ENCODE peak calls at places on chromosome 17, in five cellular contexts. M, G, V, W and I are unnamed samples.
A peak's percentile ranks its signal among the peaks of the same experiment; 100 is the strongest.

GRCh38 chr17:8022358-8023038 is 16.4 kb upstream of the ALOX15B start:
- DNase-seq in M (no peak), V (no peak), G (no peak), W (no peak), I (no peak)

GRCh38 chr17:81033535-81034167 is 1.3 kb upstream of the BAIAP2 start:
- DNase-seq in G (no peak), V (no peak), M (no peak), W (peak; percentile 44), I (no peak)

GRCh38 chr17:9470171-9470570 is 105.4 kb downstream of the STX8 start:
- DNase-seq in G (no peak), M (no peak), W (no peak), V (peak; percentile 25), I (no peak)

GRCh38 chr17:14329900-14330491 is 29.1 kb downstream of the HS3ST3B1 start:
- DNase-seq in G (no peak), W (no peak), V (no peak), M (no peak), I (no peak)

GRCh38 chr17:79090503-79091372 is 16.1 kb downstream of the ENGASE start:
- DNase-seq in V (no peak), W (peak; percentile 28), G (no peak), M (peak; percentile 59), I (no peak)

GRCh38 chr17:81157848-81158687 is 7.2 kb upstream of the PVALEF start:
- DNase-seq in G (no peak), M (no peak), W (no peak), V (no peak), I (no peak)

GRCh38 chr17:32523827-32524552 is 37.2 kb downstream of the CDK5R1 start:
- DNase-seq in V (peak; percentile 97), W (no peak), M (no peak), G (no peak), I (no peak)

GRCh38 chr17:74749262-74750038 is 1.0 kb downstream of the NHERF1 start:
- DNase-seq in M (no peak), W (no peak), G (no peak), V (no peak), I (no peak)

GRCh38 chr17:17567631-17568030 is 23.9 kb downstream of the PEMT start:
- DNase-seq in M (no peak), G (no peak), V (no peak), W (no peak), I (no peak)

GRCh38 chr17:45742251-45742650 is 41.9 kb upstream of the CRHR1 start:
- DNase-seq in M (no peak), G (no peak), V (no peak), W (no peak), I (no peak)

GRCh38 chr17:82400206-82400605 is 17.9 kb upstream of the HEXD start:
- DNase-seq in V (no peak), G (no peak), M (no peak), W (no peak), I (no peak)

GRCh38 chr17:11598274-11599221 is at the start of gene DNAH9:
- DNase-seq in V (no peak), G (peak; percentile 78), W (peak; percentile 66), M (peak; percentile 89), I (peak; percentile 62)

GRCh38 chr17:73261952-73262675 is 434 bp upstream of the CPSF4L start:
- DNase-seq in V (no peak), M (no peak), W (peak; percentile 93), G (peak; percentile 19), I (no peak)

GRCh38 chr17:74453665-74454196 is 12.7 kb upstream of the CD300A start:
- DNase-seq in W (no peak), G (no peak), M (peak; percentile 99), V (no peak), I (peak; percentile 77)

GRCh38 chr17:36509272-36509985 is 22.9 kb downstream of the ZNHIT3 start:
- DNase-seq in G (no peak), W (no peak), M (no peak), V (no peak), I (no peak)

GRCh38 chr17:55705847-55706246 is 16.8 kb downstream of the TMEM100 start:
- DNase-seq in M (no peak), W (peak; percentile 15), V (peak; percentile 15), G (no peak), I (peak; percentile 16)

GRCh38 chr17:13306310-13306962 is 288.6 kb upstream of the ELAC2 start:
- DNase-seq in M (peak; percentile 24), W (peak; percentile 69), V (no peak), G (peak; percentile 41), I (peak; percentile 81)

GRCh38 chr17:17126131-17127110 is 79.7 kb downstream of the PLD6 start:
- DNase-seq in G (no peak), M (no peak), W (no peak), V (no peak), I (no peak)

GRCh38 chr17:6413073-6413472 is 21.8 kb downstream of the AIPL1 start:
- DNase-seq in G (no peak), M (peak; percentile 11), V (no peak), W (peak; percentile 40), I (peak; percentile 65)

GRCh38 chr17:57050303-57050702 is 34.7 kb upstream of the AKAP1 start:
- DNase-seq in G (no peak), W (no peak), M (peak; percentile 28), V (no peak), I (no peak)

GRCh38 chr17:57044976-57045867 is 39.8 kb upstream of the AKAP1 start:
- DNase-seq in W (no peak), G (no peak), V (no peak), M (no peak), I (no peak)

GRCh38 chr17:57051886-57052342 is 33.1 kb upstream of the AKAP1 start:
- DNase-seq in G (no peak), W (no peak), V (no peak), M (no peak), I (no peak)

GRCh38 chr17:57045868-57046671 is 39.0 kb upstream of the AKAP1 start:
- DNase-seq in M (no peak), W (no peak), V (no peak), G (no peak), I (no peak)

GRCh38 chr17:57048096-57048495 is 37.0 kb upstream of the AKAP1 start:
- DNase-seq in V (no peak), G (no peak), W (no peak), M (no peak), I (no peak)
- TF ChIP-seq CEBPB in V (no peak), G (no peak), W (no peak), M (no peak), I (no peak)

GRCh38 chr17:48633266-48633816 is 7.2 kb upstream of the HOXB9 start:
- DNase-seq in V (no peak), G (no peak), W (no peak), M (no peak), I (no peak)

GRCh38 chr17:48632579-48633265 is 6.6 kb upstream of the HOXB9 start:
- DNase-seq in M (no peak), G (no peak), W (no peak), V (no peak), I (no peak)

GRCh38 chr17:48631693-48632578 is 5.8 kb upstream of the HOXB9 start:
- DNase-seq in W (no peak), V (no peak), M (no peak), G (no peak), I (no peak)

GRCh38 chr17:48636177-48637018 is 10.2 kb upstream of the HOXB9 start:
- DNase-seq in M (peak; percentile 82), G (peak; percentile 85), W (peak; percentile 83), V (no peak), I (peak; percentile 97)

DNA sequence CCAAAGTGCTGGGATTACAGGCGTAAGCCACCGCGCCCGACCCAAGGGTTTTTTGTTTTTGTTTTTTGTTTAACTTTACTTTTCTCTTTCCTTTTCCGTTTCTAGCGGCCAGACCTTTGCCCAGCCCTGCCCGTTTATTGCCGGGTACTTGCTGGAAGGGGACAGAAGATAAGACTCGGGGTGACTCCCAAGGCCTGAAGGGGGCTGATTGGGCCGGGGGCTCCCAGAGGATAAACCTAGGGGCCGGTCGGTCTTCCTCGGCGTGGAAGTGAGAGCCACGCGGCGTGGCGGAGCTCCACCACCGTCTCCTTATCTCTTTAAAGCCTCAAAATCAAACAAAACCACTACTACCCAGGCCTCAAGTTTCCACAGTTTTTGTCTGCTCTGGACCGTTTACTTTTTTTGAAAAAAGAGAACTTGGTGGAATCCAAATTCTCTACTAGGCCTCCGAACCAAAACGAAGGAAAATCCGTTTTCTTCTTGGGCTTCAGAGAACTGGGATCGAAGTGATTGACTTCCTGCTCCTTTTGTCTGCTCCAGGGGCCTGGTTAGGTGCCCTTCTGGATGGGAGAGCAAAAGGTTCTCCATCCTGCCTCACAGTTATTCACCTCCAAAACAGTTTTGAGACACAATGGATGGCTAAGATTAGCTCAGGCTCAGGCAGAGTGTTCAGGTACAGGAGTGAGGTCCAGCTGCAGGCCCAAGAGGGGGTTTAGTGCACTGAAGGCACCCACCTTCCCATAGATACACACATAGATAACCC is 8.5 kb upstream of the HOXB9 start:
- DNase-seq in M (no peak), W (no peak), G (no peak), V (no peak), I (no peak)
- TF ChIP-seq KDM1A in M (no peak), W (no peak), G (no peak), V (no peak), I (no peak)

GRCh38 chr17:1957037-1957436 is 68.1 kb downstream of the RTN4RL1 start:
- DNase-seq in V (no peak), M (no peak), G (no peak), W (no peak), I (no peak)
- TF ChIP-seq CEBPB in V (no peak), M (no peak), G (no peak), W (no peak), I (no peak)

GRCh38 chr17:4143563-4144410 is 790 bp downstream of the CYB5D2 start:
- DNase-seq in M (peak; percentile 72), W (peak; percentile 82), V (peak; percentile 71), G (peak; percentile 75), I (peak; percentile 97)

GRCh38 chr17:4140125-4140524 is 2.7 kb downstream of the ZZEF1 start:
- DNase-seq in M (no peak), V (no peak), W (no peak), G (no peak), I (no peak)

GRCh38 chr17:4147751-4148310 is 4.8 kb downstream of the CYB5D2 start:
- DNase-seq in M (no peak), G (no peak), W (no peak), V (no peak), I (no peak)

GRCh38 chr17:4144411-4144747 is 1.4 kb downstream of the CYB5D2 start:
- DNase-seq in V (no peak), G (no peak), M (no peak), W (no peak), I (no peak)

GRCh38 chr17:4142107-4142900 is 526 bp downstream of the ZZEF1 start:
- DNase-seq in M (no peak), G (no peak), W (peak; percentile 27), V (no peak), I (peak; percentile 14)
- TF ChIP-seq KDM1A in M (no peak), G (no peak), W (no peak), V (no peak), I (no peak)

GRCh38 chr17:2094891-2095535 is 40.1 kb downstream of the HIC1 start:
- DNase-seq in M (no peak), G (no peak), V (no peak), W (peak; percentile 92), I (peak; percentile 31)
- TF ChIP-seq CEBPB in M (no peak), G (no peak), V (no peak), W (no peak), I (no peak)

DNA sequence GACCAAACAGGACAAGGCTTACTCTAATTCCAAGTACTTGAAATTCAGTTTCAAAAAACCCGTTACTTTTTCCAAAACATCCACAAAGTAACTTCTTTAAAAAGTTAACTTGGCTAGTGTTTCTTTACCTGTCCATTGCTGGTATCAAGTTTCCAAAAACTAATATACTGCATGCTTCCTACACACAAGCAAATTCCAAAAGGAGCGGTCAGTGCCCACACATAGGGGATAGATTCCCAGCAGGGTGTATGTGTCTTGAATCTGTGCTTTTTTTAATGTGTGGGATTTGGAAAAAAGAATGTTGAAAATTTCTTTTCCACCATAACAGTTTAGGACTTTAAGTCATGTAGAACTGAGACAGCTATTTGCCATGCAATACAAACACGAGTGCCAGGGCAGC is 367.8 kb upstream of the SOX9 start:
- DNase-seq in M (no peak), W (no peak), G (no peak), V (no peak), I (no peak)
- TF ChIP-seq KDM1A in M (no peak), W (no peak), G (no peak), V (no peak), I (no peak)